ENCODE peak calls at places on chromosomes 11 and 22, in six cellular contexts. V is B cell, E is GM12865, X is AG04450, S is coronary artery, Z is AG10803. A is an unnamed sample.

GRCh38 chr11:96567193-96567592 is 177.4 kb downstream of the JRKL start:
- DNase-seq in Z (no peak), E (no peak), X (no peak), V (no peak), S (no peak), A (no peak)

GRCh38 chr11:63573881-63574855 is 11.0 kb upstream of the PLAAT2 start:
- DNase-seq in Z (peak), X (peak), E (peak), V (no peak), S (no peak), A (peak)

GRCh38 chr11:5929571-5929970 is 12.5 kb upstream of the OR56A3 start:
- DNase-seq in V (no peak), Z (no peak), X (no peak), E (no peak), S (no peak), A (no peak)

GRCh38 chr11:91904792-91905785 is 319.5 kb upstream of the FAT3 start:
- DNase-seq in S (no peak), V (no peak), E (no peak), X (no peak), Z (no peak), A (no peak)

GRCh38 chr22:20115691-20116375 is at the start of gene RANBP1:
- DNase-seq in Z (no peak), X (no peak), V (no peak), E (no peak), S (no peak), A (no peak)

GRCh38 chr22:25053153-25053805 is 100.8 kb downstream of the KIAA1671 start:
- DNase-seq in V (no peak), Z (no peak), X (no peak), E (no peak), S (no peak), A (no peak)

GRCh38 chr11:61497876-61498275 is 10.7 kb upstream of the LRRC10B start:
- DNase-seq in Z (no peak), S (no peak), V (no peak), E (no peak), X (no peak), A (no peak)

GRCh38 chr22:25120761-25121212 is 78.9 kb upstream of the CRYBB3 start:
- DNase-seq in V (no peak), X (no peak), S (no peak), Z (no peak), E (no peak), A (no peak)

GRCh38 chr11:8028766-8029165 is 41.6 kb downstream of the EIF3F start:
- DNase-seq in Z (no peak), S (peak), X (no peak), E (no peak), V (no peak), A (no peak)

GRCh38 chr11:58334708-58335107 is 24.2 kb downstream of the OR5B17 start:
- DNase-seq in V (no peak), Z (peak), X (peak), S (no peak), E (no peak), A (no peak)

GRCh38 chr11:69088676-69089146 is 40.0 kb downstream of the TPCN2 start:
- DNase-seq in X (peak), S (no peak), Z (peak), E (peak), V (peak), A (peak)

GRCh38 chr11:70242885-70243284 is 27.6 kb upstream of the PPFIA1 start:
- DNase-seq in E (no peak), Z (no peak), X (no peak), V (no peak), S (no peak), A (no peak)

GRCh38 chr11:15473954-15474837 is 359.5 kb downstream of the INSC start:
- DNase-seq in Z (no peak), V (no peak), E (peak), S (no peak), X (no peak), A (no peak)

GRCh38 chr11:1394936-1395772 is 5.4 kb downstream of the BRSK2 start:
- DNase-seq in V (no peak), S (no peak), Z (no peak), E (no peak), X (no peak), A (no peak)

GRCh38 chr11:1395773-1396374 is 6.1 kb downstream of the BRSK2 start:
- DNase-seq in X (no peak), Z (no peak), E (no peak), V (no peak), S (no peak), A (no peak)

GRCh38 chr11:1397146-1397861 is 7.6 kb downstream of the BRSK2 start:
- DNase-seq in X (no peak), E (no peak), V (no peak), Z (no peak), S (no peak), A (no peak)

GRCh38 chr11:1397862-1398505 is 8.2 kb downstream of the BRSK2 start:
- DNase-seq in X (no peak), Z (no peak), E (no peak), V (no peak), S (no peak), A (no peak)

DNA sequence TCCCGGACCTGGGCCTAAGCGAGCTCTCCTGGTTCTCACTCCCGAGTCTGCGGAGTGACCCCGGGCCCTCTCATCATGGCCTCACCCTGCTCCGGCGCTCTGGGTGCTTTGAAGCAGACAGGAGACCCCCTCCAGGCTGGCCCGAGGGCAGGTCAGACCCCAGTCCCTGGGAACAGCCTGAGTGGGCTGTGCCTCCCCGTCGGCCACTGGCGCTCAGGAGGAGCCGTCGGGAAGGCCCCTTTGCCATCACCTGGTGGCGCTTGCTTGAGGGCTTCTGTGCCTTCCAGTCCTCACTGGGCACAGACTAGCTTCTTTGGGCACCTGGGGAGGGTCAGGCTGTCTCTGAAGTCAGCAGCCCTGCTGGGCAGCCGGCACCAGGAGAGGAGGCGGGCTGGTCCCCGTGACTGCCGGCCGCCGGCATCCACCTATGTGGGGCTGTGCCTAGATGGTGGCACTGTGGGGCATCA is 6.7 kb downstream of the BRSK2 start:
- DNase-seq in X (no peak), S (no peak), Z (no peak), E (no peak), V (no peak), A (no peak)
- TF ChIP-seq CTCF in X (no peak), S (no peak), Z (no peak), E (no peak), V (no peak), A (no peak)

GRCh38 chr22:22171357-22172218 is 73.0 kb upstream of the VPREB1 start:
- DNase-seq in X (no peak), V (no peak), E (peak), S (no peak), Z (peak), A (no peak)
- TF ChIP-seq CTCF in X (peak), V (no peak), E (peak), S (no peak), Z (peak), A (peak)

DNA sequence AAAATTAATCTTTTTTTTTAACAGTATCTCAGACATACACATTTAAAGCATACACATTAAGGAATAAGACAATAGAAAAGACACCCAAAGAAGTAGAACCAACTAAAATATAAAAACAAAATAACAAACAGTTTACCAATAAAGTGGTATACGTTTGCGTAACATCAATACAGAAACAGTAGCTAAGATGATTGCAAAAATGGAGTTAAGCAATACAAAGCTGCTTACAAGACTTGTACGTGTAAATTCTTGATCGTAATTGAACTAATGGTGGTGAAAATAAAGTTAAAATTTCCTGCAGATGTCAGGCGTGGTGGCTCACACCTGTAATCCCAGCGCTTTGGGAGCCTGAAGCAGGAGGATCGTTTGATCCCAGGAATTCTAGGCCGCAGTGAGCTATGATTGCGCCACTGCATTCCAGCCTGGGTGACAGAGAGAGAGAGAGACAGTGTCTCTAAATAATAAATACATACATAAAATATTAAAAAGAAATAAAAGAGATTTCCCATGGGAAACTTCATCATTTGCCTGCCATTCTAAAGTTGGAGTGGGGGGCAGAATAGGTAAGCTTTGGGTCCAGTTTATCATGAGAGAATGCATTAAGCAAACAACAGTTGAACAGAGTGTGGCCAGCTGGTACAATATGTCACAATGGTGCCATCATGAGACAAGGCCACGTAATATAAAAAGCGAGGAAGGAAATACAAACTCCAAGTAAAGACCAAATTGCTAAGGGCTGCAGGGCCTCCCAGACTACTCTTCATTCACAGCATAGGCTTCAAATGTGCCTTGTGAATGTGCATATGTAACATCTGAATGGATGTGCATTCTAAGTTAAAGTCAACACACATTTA is 38.9 kb upstream of the EED start:
- DNase-seq in X (no peak), V (no peak), S (no peak), E (no peak), Z (no peak), A (no peak)
- TF ChIP-seq CTCF in X (no peak), V (no peak), S (no peak), E (no peak), Z (no peak), A (no peak)

GRCh38 chr11:2779981-2780849 is 80.4 kb upstream of the KCNQ1OT1 start:
- DNase-seq in Z (no peak), V (peak), S (peak), X (no peak), E (no peak), A (no peak)

GRCh38 chr11:2779499-2779980 is 79.7 kb upstream of the KCNQ1OT1 start:
- DNase-seq in V (peak), Z (no peak), E (no peak), X (no peak), S (no peak), A (no peak)

GRCh38 chr11:2777871-2778629 is 78.3 kb upstream of the KCNQ1OT1 start:
- DNase-seq in X (no peak), S (peak), Z (no peak), V (peak), E (no peak), A (no peak)

GRCh38 chr11:2777396-2777795 is 77.6 kb upstream of the KCNQ1OT1 start:
- DNase-seq in V (peak), X (no peak), E (no peak), S (peak), Z (peak), A (no peak)

GRCh38 chr11:2778630-2779498 is 79.1 kb upstream of the KCNQ1OT1 start:
- DNase-seq in V (peak), Z (peak), E (peak), S (peak), X (peak), A (no peak)
- TF ChIP-seq CTCF in V (no peak), Z (no peak), E (no peak), S (no peak), X (no peak), A (no peak)

GRCh38 chr11:68030318-68031135 is at the start of gene NDUFS8:
- DNase-seq in X (peak), V (peak), S (peak), E (peak), Z (peak), A (peak)
- TF ChIP-seq CTCF in X (no peak), V (no peak), S (no peak), E (no peak), Z (no peak), A (no peak)

GRCh38 chr11:129278586-129279319 is 86.6 kb upstream of the ARHGAP32 start:
- DNase-seq in E (no peak), S (no peak), Z (no peak), X (no peak), V (no peak), A (peak)

GRCh38 chr11:129277216-129277838 is 85.2 kb upstream of the ARHGAP32 start:
- DNase-seq in S (no peak), Z (no peak), E (no peak), V (no peak), X (no peak), A (no peak)

GRCh38 chr11:129280027-129280811 is 88.1 kb upstream of the ARHGAP32 start:
- DNase-seq in V (no peak), S (no peak), E (no peak), Z (peak), X (no peak), A (no peak)

GRCh38 chr11:129281471-129282268 is 89.5 kb upstream of the ARHGAP32 start:
- DNase-seq in S (no peak), Z (no peak), V (no peak), X (no peak), E (no peak), A (no peak)

GRCh38 chr11:129279326-129280026 is 87.4 kb upstream of the ARHGAP32 start:
- DNase-seq in V (peak), E (peak), S (peak), X (no peak), Z (peak), A (peak)
- TF ChIP-seq CTCF in V (no peak), E (no peak), S (no peak), X (no peak), Z (no peak), A (peak)

DNA sequence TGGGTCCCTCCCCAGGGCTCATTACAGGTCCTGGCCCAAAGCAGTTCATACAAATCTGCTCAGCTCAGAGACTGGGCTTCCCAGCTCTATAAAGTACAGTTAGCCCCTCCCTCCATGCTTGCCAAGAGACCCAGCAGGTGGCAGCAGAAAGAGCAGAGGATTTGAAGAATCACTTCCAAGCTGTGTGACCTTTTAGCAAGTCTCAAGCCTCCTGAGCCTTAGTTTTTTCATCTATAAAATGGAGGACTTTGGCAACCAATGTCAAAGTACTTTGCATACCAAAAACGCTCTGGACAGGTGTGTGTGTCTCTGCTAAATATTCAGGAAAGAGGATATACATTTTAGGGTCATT is 26.6 kb downstream of the RELT start:
- DNase-seq in E (peak), Z (no peak), V (no peak), S (no peak), X (no peak), A (no peak)
- TF ChIP-seq CTCF in E (peak), Z (peak), V (no peak), S (no peak), X (peak), A (peak)

GRCh38 chr11:18253222-18253621 is 4.8 kb upstream of the SAA2 start:
- DNase-seq in V (no peak), X (no peak), E (no peak), S (no peak), Z (no peak), A (peak)
- TF ChIP-seq CTCF in V (no peak), X (no peak), E (no peak), S (no peak), Z (peak), A (no peak)